ENCODE peak calls at places on chromosomes 11 and 22, in five cellular contexts. N, V, H, I and Z are unnamed samples.

GRCh38 chr11:31996159-31996881 is 94.6 kb upstream of the RCN1 start:
- DNase-seq in N (no peak), V (no peak), H (no peak), I (no peak), Z (no peak)

GRCh38 chr22:48886604-48887393 is 940.9 kb downstream of the BRD1 start:
- DNase-seq in N (no peak), V (peak), H (no peak), I (no peak), Z (no peak)

GRCh38 chr11:13924801-13925327 is 37.7 kb upstream of the SPON1 start:
- DNase-seq in N (no peak), V (no peak), H (no peak), I (peak), Z (no peak)

GRCh38 chr11:62865641-62866040 is 15.1 kb upstream of the SLC3A2 start:
- DNase-seq in N (no peak), V (no peak), H (no peak), I (no peak), Z (no peak)

GRCh38 chr11:116099541-116099940 is 595.3 kb upstream of the CADM1 start:
- DNase-seq in N (no peak), V (no peak), H (no peak), I (no peak), Z (no peak)

GRCh38 chr11:32331098-32331497 is 104.2 kb downstream of the WT1 start:
- DNase-seq in N (no peak), V (no peak), H (no peak), I (no peak), Z (no peak)

GRCh38 chr22:49693848-49694247 is 133.8 kb downstream of the BRD1 start:
- DNase-seq in N (no peak), V (no peak), H (no peak), I (no peak), Z (no peak)

GRCh38 chr11:3169952-3170755 is 5.0 kb upstream of the OSBPL5 start:
- DNase-seq in N (no peak), V (peak), H (no peak), I (no peak), Z (no peak)

GRCh38 chr22:23282089-23282501 is 101.8 kb downstream of the BCR start:
- DNase-seq in N (peak), V (no peak), H (peak), I (peak), Z (peak)

GRCh38 chr22:27871306-27872014 is 47.6 kb downstream of the PITPNB start:
- DNase-seq in N (no peak), V (no peak), H (no peak), I (no peak), Z (no peak)

GRCh38 chr11:114326776-114327175 is 30.6 kb downstream of the NNMT start:
- DNase-seq in N (no peak), V (no peak), H (no peak), I (no peak), Z (no peak)